ENCODE peak calls at places on chromosomes 4 and X, in six cellular contexts. Q is CD4-positive, alpha-beta memory T cell; D is effector memory CD4-positive, alpha-beta T cell; L is stomach; Z is NT2/D1; V is body of pancreas. C is an unnamed sample.

GRCh38 chrX:15989716-15990115 is 133.6 kb upstream of the GRPR start:
- DNase-seq in V (no peak), L (no peak), Z (no peak), D (no peak), Q (no peak), C (no peak)

GRCh38 chr4:62014982-62015739 is 815.0 kb downstream of the ADGRL3 start:
- DNase-seq in Z (no peak), Q (no peak), V (no peak), D (no peak), L (no peak), C (no peak)

GRCh38 chr4:70903282-70903603 is 1.1 kb downstream of the MOB1B start:
- DNase-seq in L (no peak), Z (no peak), D (no peak), Q (no peak), V (no peak), C (no peak)

GRCh38 chrX:150564838-150565237 is 3.6 kb upstream of the MTM1 start:
- DNase-seq in L (no peak), Z (no peak), Q (no peak), V (no peak), D (no peak), C (no peak)

GRCh38 chrX:123013141-123013540 is 170.9 kb upstream of the GRIA3 start:
- DNase-seq in V (no peak), D (no peak), Q (no peak), L (no peak), Z (no peak), C (no peak)

GRCh38 chr4:82618321-82618720 is 56.5 kb upstream of the TMEM150C start:
- DNase-seq in Q (no peak), D (no peak), Z (no peak), L (no peak), V (no peak), C (no peak)

GRCh38 chr4:150007512-150007911 is 70.7 kb upstream of the DCLK2 start:
- DNase-seq in Z (no peak), V (no peak), D (no peak), Q (no peak), L (no peak), C (no peak)

GRCh38 chr4:73589261-73589847 is 30.9 kb downstream of the RASSF6 start:
- DNase-seq in Z (no peak), L (no peak), Q (no peak), D (no peak), V (peak; percentile 30), C (no peak)

GRCh38 chrX:48937065-48937907 is 18.5 kb upstream of the PIM2 start:
- DNase-seq in L (peak; percentile 72), V (peak; percentile 55), Z (no peak), D (peak; percentile 86), Q (peak; percentile 92), C (no peak)

GRCh38 chr4:8601086-8601485 is 8.5 kb downstream of the CPZ start:
- DNase-seq in Q (no peak), D (no peak), V (no peak), Z (no peak), L (no peak), C (no peak)
- H3K27me3 ChIP-seq in Q (no peaks in the 10 kb centered on the region), D (no peaks in the 10 kb centered on the region), V (no peaks in the 10 kb centered on the region), Z (no peaks in the 10 kb centered on the region), L (no peaks in the 10 kb centered on the region), C (peaks cover 57% of the 10 kb centered on the region)

DNA sequence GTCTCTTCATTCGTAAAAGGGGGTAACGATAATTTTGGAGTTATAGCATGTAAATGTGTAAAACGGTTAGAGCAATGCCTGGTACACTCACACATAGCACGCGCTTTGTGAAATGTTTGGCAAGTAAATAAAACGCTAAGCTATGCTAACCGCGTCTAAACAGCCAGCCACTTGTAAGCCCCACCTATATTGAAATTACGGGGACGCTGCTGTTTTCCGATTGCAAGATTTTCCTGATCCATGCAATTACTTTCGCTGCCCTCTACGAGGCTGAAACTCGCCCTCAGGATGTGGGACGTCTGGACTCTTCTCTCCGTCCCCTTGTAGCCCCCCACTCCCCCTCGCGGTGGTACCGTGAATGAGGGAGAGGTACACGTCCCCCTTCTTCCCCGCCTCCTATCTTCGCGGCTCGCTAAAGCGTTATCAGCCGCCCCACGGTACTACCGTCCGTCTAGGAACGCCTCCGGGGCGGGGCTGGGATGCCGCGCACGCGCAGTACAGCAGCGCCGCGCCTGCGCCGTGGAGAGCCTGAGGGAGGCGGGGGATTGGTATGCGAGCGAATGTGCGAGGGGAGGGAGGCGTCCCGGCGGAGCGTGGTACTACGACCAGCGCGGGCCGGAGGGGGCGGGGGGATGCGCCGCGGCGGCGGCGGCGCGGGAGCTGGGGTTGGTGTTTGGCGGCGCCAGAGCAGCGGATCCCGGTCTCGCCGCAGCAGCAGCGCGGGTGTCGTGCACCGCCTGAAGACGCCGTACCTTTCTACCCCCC is at the start of gene STIM2:
- DNase-seq in Q (peak; percentile 96), L (peak; percentile 97), D (peak; percentile 98), V (peak; percentile 96), Z (peak; percentile 96), C (peak; percentile 97)
- H3K4me1 ChIP-seq in Q (peaks cover 61% of the 10 kb centered on the region), L (peaks cover 34% of the 10 kb centered on the region), D (peaks cover 43% of the 10 kb centered on the region), V (peaks cover 56% of the 10 kb centered on the region), Z (no peaks in the 10 kb centered on the region), C (peaks cover 37% of the 10 kb centered on the region)

GRCh38 chrX:68632491-68632890 is 15.0 kb upstream of the STARD8 start:
- DNase-seq in V (no peak), D (no peak), Z (no peak), Q (no peak), L (no peak), C (no peak)
- H3K27me3 ChIP-seq in V (no peaks in the 10 kb centered on the region), D (no peaks in the 10 kb centered on the region), Z (no peaks in the 10 kb centered on the region), Q (no peaks in the 10 kb centered on the region), L (no peaks in the 10 kb centered on the region), C (no peaks in the 10 kb centered on the region)

DNA sequence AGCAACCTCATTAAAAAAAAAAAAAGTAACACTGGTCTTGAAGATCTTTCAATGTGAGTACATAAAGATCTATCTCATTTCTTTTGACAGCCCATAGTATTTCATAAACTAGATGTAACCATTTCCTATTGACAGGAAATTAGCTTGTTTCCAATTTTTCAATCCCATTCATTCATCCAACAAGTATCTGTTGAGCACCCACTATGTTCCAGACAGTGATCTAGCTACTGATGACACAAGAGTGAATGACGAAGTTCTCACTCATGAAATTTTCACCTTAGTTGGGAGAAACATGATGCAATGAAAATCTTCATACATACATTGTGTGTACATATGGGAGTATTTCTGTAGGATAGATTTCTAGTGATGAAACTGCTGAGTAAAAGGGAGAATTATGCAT is 1.7 kb downstream of the CD38 start:
- DNase-seq in D (no peak), L (no peak), Q (no peak), Z (no peak), V (no peak), C (no peak)
- H3K4me1 ChIP-seq in D (peaks cover 13% of the 10 kb centered on the region), L (peaks cover 19% of the 10 kb centered on the region), Q (peaks cover 34% of the 10 kb centered on the region), Z (peaks cover 2% of the 10 kb centered on the region), V (peaks cover 16% of the 10 kb centered on the region), C (peaks cover 10% of the 10 kb centered on the region)

DNA sequence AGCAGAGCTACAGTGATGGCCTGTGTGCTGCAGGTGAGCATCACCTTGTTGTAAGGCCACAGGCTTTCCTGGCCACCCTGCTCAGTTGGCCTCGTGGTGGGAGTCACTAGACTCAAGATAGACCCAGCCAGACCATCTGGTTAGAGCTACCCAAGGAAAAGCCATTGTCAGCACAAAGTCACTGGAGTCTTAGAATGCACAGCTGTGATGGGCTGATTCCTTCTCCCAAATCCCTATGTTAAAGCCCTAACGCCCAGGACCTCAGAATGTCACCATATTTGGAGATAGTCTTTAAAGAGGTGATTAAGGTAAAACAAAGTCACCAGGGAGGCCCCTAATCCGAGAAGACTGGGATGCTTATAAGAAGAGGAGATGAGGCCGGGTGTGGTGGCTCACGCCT is 173.4 kb downstream of the DHRSX start:
- DNase-seq in V (no peak), D (no peak), Q (no peak), L (no peak), Z (no peak), C (no peak)
- H3K27me3 ChIP-seq in V (no peaks in the 10 kb centered on the region), D (no peaks in the 10 kb centered on the region), Q (no peaks in the 10 kb centered on the region), L (no peaks in the 10 kb centered on the region), Z (no peaks in the 10 kb centered on the region), C (no peaks in the 10 kb centered on the region)

DNA sequence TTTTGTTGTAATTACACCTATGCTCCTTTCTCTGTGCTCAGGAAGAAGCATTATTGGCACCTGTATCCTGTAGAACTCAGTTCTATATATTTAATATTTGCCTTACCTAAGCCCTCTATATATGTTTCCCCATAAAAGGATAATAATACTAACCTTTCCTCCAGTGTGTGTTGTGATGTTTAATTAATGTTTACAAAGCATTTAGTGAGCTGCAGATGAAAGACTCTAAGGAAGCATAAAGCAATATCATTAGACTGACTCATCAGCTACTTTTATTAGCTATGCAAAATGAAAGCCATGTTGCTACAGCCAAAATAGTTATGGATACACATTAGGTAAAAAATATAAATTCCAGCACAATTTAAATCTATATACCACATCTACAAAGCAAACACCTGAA is 93.6 kb upstream of the PTPN13 start:
- DNase-seq in Q (no peak), L (no peak), D (no peak), V (no peak), Z (no peak), C (no peak)
- H3K4me1 ChIP-seq in Q (no peaks in the 10 kb centered on the region), L (no peaks in the 10 kb centered on the region), D (no peaks in the 10 kb centered on the region), V (peaks cover 14% of the 10 kb centered on the region), Z (no peaks in the 10 kb centered on the region), C (peaks cover 8% of the 10 kb centered on the region)

DNA sequence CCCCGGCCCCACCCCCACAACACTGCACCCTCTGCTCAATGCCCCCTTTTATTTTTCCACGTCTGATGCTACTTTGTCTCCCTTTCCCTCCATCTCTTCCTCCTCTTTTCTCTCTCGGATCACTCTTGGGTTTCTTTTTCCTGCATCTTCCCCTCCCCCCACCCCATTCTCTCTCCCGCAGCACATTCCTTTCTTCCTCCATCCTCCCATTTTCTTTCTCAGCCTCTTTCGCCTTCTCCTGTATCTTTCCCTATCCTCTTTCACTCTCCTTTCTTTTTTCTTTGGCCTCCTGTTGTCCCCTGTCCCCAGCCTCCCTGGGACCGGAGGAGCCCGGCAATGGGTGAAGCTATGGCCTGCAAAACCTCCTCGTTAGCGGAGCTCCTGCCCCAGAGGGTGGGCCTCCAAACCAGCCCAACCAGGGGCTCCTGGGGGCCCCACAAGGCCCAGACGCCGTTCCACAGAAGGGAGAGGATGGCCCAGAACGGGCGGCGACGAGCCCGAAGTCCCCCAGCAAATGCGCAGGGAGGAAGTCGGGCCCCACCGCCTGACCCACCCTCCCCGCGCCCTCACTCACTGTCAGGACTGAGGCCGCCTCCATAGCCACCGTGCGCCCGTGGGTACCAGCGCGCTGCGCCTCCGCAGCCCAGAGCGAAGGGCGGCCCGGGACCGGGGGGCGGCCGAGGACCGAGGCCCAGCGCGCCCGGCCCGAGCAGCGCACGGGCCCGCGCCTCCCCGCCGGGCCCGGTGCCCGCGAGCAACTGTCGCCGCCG is 807 bp downstream of the HMX1 start:
- DNase-seq in D (no peak), V (no peak), Z (no peak), L (no peak), Q (no peak), C (no peak)
- H3K27me3 ChIP-seq in D (peaks cover 3% of the 10 kb centered on the region), V (peaks cover 31% of the 10 kb centered on the region), Z (peaks cover 94% of the 10 kb centered on the region), L (peaks cover 97% of the 10 kb centered on the region), Q (peaks cover 4% of the 10 kb centered on the region), C (peaks cover 72% of the 10 kb centered on the region)

C was measured in HAP-1.